ENCODE peak calls at places on chromosomes 12 and 14, in four cellular contexts. L is SK-N-SH, N is transverse colon, V is Panc1. F is an unnamed sample.

GRCh38 chr14:59695198-59695597 is 118.6 kb upstream of the CCDC175 start:
- DNase-seq in L (no peak), N (no peak), V (no peak), F (no peak)

GRCh38 chr12:114902665-114903393 is 218.9 kb upstream of the TBX3 start:
- DNase-seq in L (no peak), N (no peak), V (no peak), F (no peak)

GRCh38 chr12:4355843-4356327 is 23.6 kb downstream of the FGF23 start:
- DNase-seq in L (peak), N (peak), V (peak), F (no peak)

GRCh38 chr12:85273411-85274075 is 6.5 kb upstream of the ALX1 start:
- DNase-seq in L (no peak), N (no peak), V (no peak), F (no peak)

GRCh38 chr12:88549929-88550328 is 30.3 kb downstream of the KITLG start:
- DNase-seq in L (no peak), N (no peak), V (no peak), F (no peak)

GRCh38 chr14:104286496-104286895 is 148.1 kb downstream of the KIF26A start:
- DNase-seq in L (no peak), N (no peak), V (no peak), F (no peak)

GRCh38 chr14:101819251-101819990 is 57.9 kb downstream of the PPP2R5C start:
- DNase-seq in L (no peak), N (peak), V (no peak), F (no peak)

GRCh38 chr12:124506145-124506831 is 61.1 kb downstream of the NCOR2 start:
- DNase-seq in L (peak), N (peak), V (no peak), F (no peak)

GRCh38 chr12:6891637-6892036 is 13.0 kb upstream of the LRRC23 start:
- DNase-seq in L (no peak), N (no peak), V (no peak), F (no peak)

GRCh38 chr12:100826323-100826722 is 31.7 kb downstream of the ANO4 start:
- DNase-seq in L (no peak), N (peak), V (no peak), F (peak)

GRCh38 chr14:58560208-58560607 is 77.6 kb upstream of the DACT1 start:
- DNase-seq in L (no peak), N (no peak), V (no peak), F (no peak)

GRCh38 chr12:10001141-10001778 is 2.3 kb upstream of the CLEC1B start:
- DNase-seq in L (no peak), N (no peak), V (no peak), F (no peak)

GRCh38 chr12:90940872-90941499 is 14.0 kb downstream of the CCER1 start:
- DNase-seq in L (peak), N (no peak), V (peak), F (no peak)

GRCh38 chr14:95891742-95892141 is 15.1 kb downstream of the TUNAR start:
- DNase-seq in L (no peak), N (no peak), V (peak), F (no peak)

DNA sequence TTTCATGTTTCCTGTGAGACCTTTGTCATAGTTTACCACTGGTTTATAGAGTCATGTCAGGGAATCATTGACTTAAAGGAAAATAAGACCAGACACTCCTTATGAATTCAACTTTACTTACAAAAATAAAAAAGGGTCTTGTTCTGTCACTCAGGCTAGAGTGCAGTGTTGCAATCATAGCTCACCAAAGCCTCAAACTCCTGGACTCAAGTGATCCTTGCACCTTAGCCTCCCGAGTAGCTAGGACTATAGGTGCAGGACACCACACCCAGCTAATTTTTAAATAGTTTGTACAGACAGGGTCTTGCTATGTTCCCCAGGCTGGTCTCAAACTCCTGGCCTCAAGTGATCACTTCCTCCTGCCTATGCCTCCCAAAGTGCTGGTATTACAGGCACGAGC is 19.0 kb downstream of the SLC41A2 start:
- DNase-seq in L (no peak), N (no peak), V (no peak), F (no peak)
- TF ChIP-seq POLR2AphosphoS5 in L (no peak), N (no peak), V (no peak), F (no peak)

GRCh38 chr12:18676112-18676511 is 61.7 kb downstream of the PLCZ1 start:
- DNase-seq in L (no peak), N (no peak), V (no peak), F (no peak)

GRCh38 chr12:18677189-18677588 is 60.6 kb downstream of the PLCZ1 start:
- DNase-seq in L (no peak), N (no peak), V (no peak), F (no peak)

GRCh38 chr12:18684430-18684829 is 53.4 kb downstream of the PLCZ1 start:
- DNase-seq in L (no peak), N (no peak), V (no peak), F (no peak)

GRCh38 chr12:18683603-18684002 is 54.2 kb downstream of the PLCZ1 start:
- DNase-seq in L (no peak), N (no peak), V (no peak), F (no peak)

GRCh38 chr12:18681818-18682217 is 56.0 kb downstream of the PLCZ1 start:
- DNase-seq in L (no peak), N (no peak), V (no peak), F (no peak)
- TF ChIP-seq CTCF in L (no peak), N (no peak), V (no peak), F (no peak)

GRCh38 chr14:82047777-82048470 is 514.3 kb upstream of the SEL1L start:
- DNase-seq in L (no peak), N (no peak), V (no peak), F (no peak)
- TF ChIP-seq POLR2AphosphoS5 in L (no peak), N (no peak), V (no peak), F (no peak)

GRCh38 chr14:31194095-31194494 is 13.5 kb downstream of the HECTD1 start:
- DNase-seq in L (no peak), N (no peak), V (no peak), F (no peak)

GRCh38 chr14:31188744-31189143 is 18.8 kb downstream of the HECTD1 start:
- DNase-seq in L (no peak), N (no peak), V (no peak), F (no peak)

GRCh38 chr14:31190220-31190605 is 17.4 kb downstream of the HECTD1 start:
- DNase-seq in L (no peak), N (no peak), V (no peak), F (no peak)

GRCh38 chr14:31190717-31191263 is 16.8 kb downstream of the HECTD1 start:
- DNase-seq in L (no peak), N (no peak), V (no peak), F (no peak)

DNA sequence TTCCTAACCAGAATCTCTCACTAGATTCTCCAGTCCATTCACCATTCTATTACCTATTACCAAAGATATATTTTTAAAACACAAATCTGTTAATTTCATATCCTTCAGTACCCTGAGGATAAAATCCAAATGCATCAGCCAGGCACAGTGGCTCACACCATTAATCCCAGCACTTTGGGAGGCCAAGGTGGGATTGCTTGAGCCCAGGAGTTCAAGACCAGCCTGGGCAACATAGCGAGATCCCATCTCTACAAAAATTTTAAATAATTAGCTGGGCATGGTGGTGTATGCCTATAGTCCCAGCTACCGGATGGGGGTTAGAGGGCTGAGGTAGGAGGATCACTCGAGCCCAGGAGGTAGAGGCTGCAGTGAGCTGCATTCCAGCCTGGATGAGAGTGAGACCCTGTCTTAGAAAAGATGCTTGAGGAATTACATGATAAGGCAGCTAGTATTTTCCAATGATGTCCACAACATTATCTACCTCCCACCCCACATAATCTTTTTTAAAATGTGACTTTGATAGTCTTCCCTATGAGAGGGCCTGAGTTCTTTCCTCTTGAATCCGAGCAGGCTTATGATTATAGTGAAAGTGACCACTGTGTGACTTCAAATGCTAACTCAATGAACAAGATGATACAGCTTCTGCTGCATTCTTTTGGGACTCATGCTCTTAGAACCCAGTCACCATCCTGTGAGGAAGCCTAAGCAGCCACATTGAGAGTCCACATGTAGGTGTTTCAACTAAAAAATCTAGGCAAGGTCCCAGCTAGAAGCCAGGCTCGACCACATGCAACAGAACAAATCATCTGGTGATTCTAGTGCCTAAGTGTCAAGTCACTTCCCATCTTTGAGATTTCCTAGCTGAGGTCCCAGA is 18.0 kb downstream of the HECTD1 start:
- DNase-seq in L (no peak), N (no peak), V (no peak), F (no peak)
- TF ChIP-seq CTCF in L (no peak), N (no peak), V (no peak), F (no peak)

DNA sequence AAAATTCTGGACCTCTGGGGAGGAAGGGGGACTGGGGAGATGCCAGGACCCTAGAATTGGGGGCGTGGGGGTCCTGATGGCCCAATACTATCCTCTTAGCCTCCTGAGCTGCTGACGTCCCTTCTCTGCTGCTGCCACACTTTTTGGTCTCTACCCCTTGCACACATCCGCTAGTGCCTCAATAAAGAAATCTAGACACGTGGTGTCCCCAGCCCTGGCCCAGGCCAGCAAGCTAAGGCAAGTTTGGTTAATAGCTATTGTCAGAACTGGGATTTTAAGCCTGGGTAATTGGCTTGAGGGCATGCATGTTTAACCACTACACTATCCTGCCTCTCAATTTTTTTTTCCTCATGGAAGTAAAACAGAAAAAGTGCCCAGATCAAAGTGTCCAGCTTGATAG is 962 bp downstream of the OAS2 start:
- DNase-seq in L (no peak), N (peak), V (no peak), F (no peak)
- TF ChIP-seq POLR2AphosphoS5 in L (no peak), N (peak), V (no peak), F (no peak)

GRCh38 chr12:131749618-131750315 is 38.9 kb downstream of the SFSWAP start:
- DNase-seq in L (no peak), N (no peak), V (no peak), F (no peak)
- TF ChIP-seq CTCF in L (no peak), N (no peak), V (no peak), F (no peak)

DNA sequence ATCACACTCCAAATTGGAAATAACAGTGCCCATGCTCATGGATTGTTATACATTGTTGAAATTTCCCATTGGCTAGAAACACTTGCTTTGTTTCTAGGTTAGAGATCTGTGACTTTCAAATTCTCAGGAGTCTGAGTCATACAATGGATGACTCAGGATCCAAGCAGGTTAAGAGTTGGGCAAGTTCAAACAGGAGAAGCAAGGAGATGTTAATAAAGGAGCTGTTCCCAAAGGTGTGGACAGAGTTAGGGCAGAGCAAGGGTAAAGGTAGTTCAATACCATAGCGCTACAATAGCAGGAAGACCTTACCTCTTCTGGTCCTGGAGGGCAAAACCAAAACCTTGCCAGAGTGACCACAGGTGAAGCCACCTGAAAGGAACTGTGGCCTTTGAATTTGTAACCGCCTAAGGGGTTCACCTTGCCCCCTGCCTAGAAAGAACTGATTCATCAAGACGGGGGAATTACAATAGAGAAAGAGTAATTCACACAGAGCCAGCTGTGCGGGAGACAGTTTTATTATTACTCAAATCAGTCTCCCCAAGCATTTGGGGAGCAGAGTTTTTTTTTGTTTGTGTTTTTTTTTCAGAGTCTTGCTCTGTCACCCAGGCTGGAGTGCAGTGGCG is 4.2 kb upstream of the AMN1 start:
- DNase-seq in L (no peak), N (no peak), V (peak), F (peak)
- TF ChIP-seq POLR2AphosphoS5 in L (peak), N (peak), V (no peak), F (peak)

GRCh38 chr12:51374856-51375255 is 16.4 kb downstream of the GALNT6 start:
- DNase-seq in L (no peak), N (no peak), V (no peak), F (no peak)
- TF ChIP-seq CTCF in L (no peak), N (no peak), V (no peak), F (no peak)

F was measured in breast epithelium.